ENCODE peak calls at places on chromosomes 13 and 19, in seven cellular contexts. One of them, this sample, is unnamed.

GRCh38 chr13:35471466-35472307 is 4.8 kb downstream of the MAB21L1 start:
- DNase-seq in NCI-H2029: no peak
- DNase-seq in T-helper 1 cell: no peak
- DNase-seq in A172: no peak
- DNase-seq in bronchial epithelial cell: no peak
- DNase-seq in thyroid gland: no peak
- DNase-seq in cardiac fibroblast: peak
- DNase-seq in this sample: no peak

GRCh38 chr13:33797622-33798021 is 20.3 kb upstream of the RFC3 start:
- DNase-seq in NCI-H2029: no peak
- DNase-seq in T-helper 1 cell: no peak
- DNase-seq in A172: peak
- DNase-seq in bronchial epithelial cell: no peak
- DNase-seq in thyroid gland: no peak
- DNase-seq in cardiac fibroblast: peak
- DNase-seq in this sample: no peak

GRCh38 chr13:25699056-25699455 is 327.3 kb downstream of the ATP8A2 start:
- DNase-seq in NCI-H2029: no peak
- DNase-seq in T-helper 1 cell: no peak
- DNase-seq in A172: peak
- DNase-seq in bronchial epithelial cell: no peak
- DNase-seq in thyroid gland: no peak
- DNase-seq in cardiac fibroblast: no peak
- DNase-seq in this sample: no peak

GRCh38 chr13:98961204-98962105 is 16.4 kb downstream of the DOCK9 start:
- DNase-seq in NCI-H2029: no peak
- DNase-seq in T-helper 1 cell: no peak
- DNase-seq in A172: no peak
- DNase-seq in bronchial epithelial cell: peak
- DNase-seq in thyroid gland: no peak
- DNase-seq in cardiac fibroblast: no peak
- DNase-seq in this sample: no peak

GRCh38 chr19:17504030-17504429 is 7.4 kb upstream of the PGLS start:
- DNase-seq in NCI-H2029: no peak
- DNase-seq in T-helper 1 cell: no peak
- DNase-seq in A172: no peak
- DNase-seq in bronchial epithelial cell: no peak
- DNase-seq in thyroid gland: no peak
- DNase-seq in cardiac fibroblast: no peak
- DNase-seq in this sample: no peak

GRCh38 chr13:111972261-111972780 is 94.6 kb upstream of the SOX1 start:
- DNase-seq in NCI-H2029: no peak
- DNase-seq in T-helper 1 cell: no peak
- DNase-seq in A172: no peak
- DNase-seq in bronchial epithelial cell: no peak
- DNase-seq in thyroid gland: no peak
- DNase-seq in cardiac fibroblast: no peak
- DNase-seq in this sample: no peak

GRCh38 chr13:111460548-111461444 is 140.4 kb downstream of the TEX29 start:
- DNase-seq in NCI-H2029: peak
- DNase-seq in T-helper 1 cell: no peak
- DNase-seq in A172: peak
- DNase-seq in bronchial epithelial cell: peak
- DNase-seq in thyroid gland: peak
- DNase-seq in cardiac fibroblast: peak
- DNase-seq in this sample: no peak

GRCh38 chr19:28608292-28608691 is 604.7 kb downstream of the UQCRFS1 start:
- DNase-seq in NCI-H2029: no peak
- DNase-seq in T-helper 1 cell: no peak
- DNase-seq in A172: no peak
- DNase-seq in bronchial epithelial cell: no peak
- DNase-seq in thyroid gland: no peak
- DNase-seq in cardiac fibroblast: no peak
- DNase-seq in this sample: no peak

GRCh38 chr13:87080100-87080779 is 590.9 kb upstream of the SLITRK5 start:
- DNase-seq in NCI-H2029: no peak
- DNase-seq in T-helper 1 cell: no peak
- DNase-seq in A172: no peak
- DNase-seq in bronchial epithelial cell: no peak
- DNase-seq in thyroid gland: no peak
- DNase-seq in cardiac fibroblast: no peak
- DNase-seq in this sample: no peak